ENCODE peak calls at places on chromosomes 4 and X, in six cellular contexts. C is left cardiac atrium; H is transverse colon; L is SK-MEL-5; R is activated effector memory CD4-positive, alpha-beta T cell treated with Interleukin-2 at 50 U/mL for 16 hours; W is NCI-H510A treated with DMSO at 0.1 percent for 48 hours. D is an unnamed sample.

GRCh38 chr4:3601992-3602391 is 69.8 kb upstream of the LRPAP1 start:
- DNase-seq in C (no peak), H (no peak), L (no peak), R (no peak), W (no peak), D (no peak)

GRCh38 chrX:109732319-109732779 is 708 bp downstream of the ACSL4 start:
- DNase-seq in C (no peak), H (no peak), L (peak), R (peak), W (peak), D (peak)

GRCh38 chr4:13763707-13764106 is 136.2 kb upstream of the BOD1L1 start:
- DNase-seq in C (no peak), H (no peak), L (no peak), R (no peak), W (no peak), D (no peak)

GRCh38 chrX:8971116-8971515 is 62.8 kb downstream of the FAM9B start:
- DNase-seq in C (no peak), H (no peak), L (peak), R (no peak), W (peak), D (peak)

GRCh38 chr4:173415885-173416658 is 17.2 kb upstream of the SCRG1 start:
- DNase-seq in C (peak), H (peak), L (no peak), R (no peak), W (no peak), D (no peak)

GRCh38 chr4:33160126-33160525 is 2440.0 kb downstream of the PCDH7 start:
- DNase-seq in C (no peak), H (no peak), L (peak), R (no peak), W (no peak), D (peak)

GRCh38 chrX:148609766-148610698 is 109.6 kb downstream of the AFF2 start:
- DNase-seq in C (no peak), H (no peak), L (no peak), R (no peak), W (no peak), D (no peak)

GRCh38 chr4:77073981-77074865 is 1.6 kb downstream of the CCNI start:
- DNase-seq in C (no peak), H (no peak), L (no peak), R (no peak), W (no peak), D (no peak)

GRCh38 chrX:23341452-23341851 is 6.8 kb downstream of the PTCHD1 start:
- DNase-seq in C (no peak), H (no peak), L (peak), R (no peak), W (no peak), D (peak)

GRCh38 chr4:99165978-99166377 is 21.9 kb upstream of the ADH4 start:
- DNase-seq in C (no peak), H (no peak), L (no peak), R (no peak), W (no peak), D (no peak)

GRCh38 chrX:136616987-136617685 is 30.8 kb upstream of the CD40LG start:
- DNase-seq in C (no peak), H (no peak), L (no peak), R (no peak), W (no peak), D (no peak)

GRCh38 chr4:13642576-13642975 is 15.1 kb upstream of the BOD1L1 start:
- DNase-seq in C (no peak), H (no peak), L (peak), R (no peak), W (peak), D (peak)

GRCh38 chr4:113462286-113462685 is 299.3 kb downstream of the CAMK2D start:
- DNase-seq in C (no peak), H (no peak), L (no peak), R (no peak), W (no peak), D (no peak)

GRCh38 chr4:166195101-166195500 is 322.1 kb downstream of the TLL1 start:
- DNase-seq in C (no peak), H (no peak), L (no peak), R (no peak), W (no peak), D (no peak)

GRCh38 chr4:31370866-31371465 is 650.8 kb downstream of the PCDH7 start:
- DNase-seq in C (no peak), H (no peak), L (peak), R (no peak), W (peak), D (peak)

GRCh38 chr4:88697113-88697512 is 516 bp downstream of the NAP1L5 start:
- DNase-seq in C (peak), H (peak), L (no peak), R (no peak), W (no peak), D (peak)